ENCODE peak calls at places on chromosome 19, in five cellular contexts. D, E, F, O and A are unnamed samples.

GRCh38 chr19:33376423-33376822 is 2.9 kb downstream of the CEBPG start:
- DNase-seq in E (peak; percentile 95), D (peak; percentile 65), O (peak; percentile 84), F (peak; percentile 73), A (peak; percentile 82)

GRCh38 chr19:51063664-51064063 is 1.2 kb downstream of the KLK13 start:
- DNase-seq in O (no peak), F (no peak), E (no peak), D (no peak), A (no peak)

GRCh38 chr19:50192463-50193211 is 10.8 kb upstream of the MYH14 start:
- DNase-seq in O (no peak), F (no peak), D (no peak), E (no peak), A (no peak)

GRCh38 chr19:34208485-34208884 is 36.2 kb downstream of the LSM14A start:
- DNase-seq in E (no peak), F (no peak), D (no peak), O (no peak), A (no peak)

GRCh38 chr19:16588089-16588823 is 16.0 kb upstream of the SLC35E1 start:
- DNase-seq in E (peak; percentile 47), F (peak; percentile 19), O (no peak), D (peak; percentile 40), A (no peak)

GRCh38 chr19:34555447-34555846 is 73.9 kb downstream of the WTIP start:
- DNase-seq in F (peak; percentile 9), O (no peak), D (no peak), E (no peak), A (no peak)

GRCh38 chr19:16957151-16957662 is 68.4 kb downstream of the F2RL3 start:
- DNase-seq in D (no peak), F (peak; percentile 5), O (peak; percentile 45), E (peak; percentile 21), A (no peak)

GRCh38 chr19:55368106-55368505 is 2.2 kb downstream of the IL11 start:
- DNase-seq in O (no peak), E (no peak), D (no peak), F (no peak), A (no peak)

GRCh38 chr19:38676023-38676877 is 28.8 kb downstream of the ACTN4 start:
- DNase-seq in D (no peak), O (no peak), F (peak; percentile 66), E (no peak), A (no peak)
- H3K4me1 ChIP-seq in D (peaks cover 92% of the 10 kb centered on the region), O (peaks cover 96% of the 10 kb centered on the region), F (peaks cover 72% of the 10 kb centered on the region), E (peaks cover 16% of the 10 kb centered on the region), A (peaks cover 84% of the 10 kb centered on the region)

DNA sequence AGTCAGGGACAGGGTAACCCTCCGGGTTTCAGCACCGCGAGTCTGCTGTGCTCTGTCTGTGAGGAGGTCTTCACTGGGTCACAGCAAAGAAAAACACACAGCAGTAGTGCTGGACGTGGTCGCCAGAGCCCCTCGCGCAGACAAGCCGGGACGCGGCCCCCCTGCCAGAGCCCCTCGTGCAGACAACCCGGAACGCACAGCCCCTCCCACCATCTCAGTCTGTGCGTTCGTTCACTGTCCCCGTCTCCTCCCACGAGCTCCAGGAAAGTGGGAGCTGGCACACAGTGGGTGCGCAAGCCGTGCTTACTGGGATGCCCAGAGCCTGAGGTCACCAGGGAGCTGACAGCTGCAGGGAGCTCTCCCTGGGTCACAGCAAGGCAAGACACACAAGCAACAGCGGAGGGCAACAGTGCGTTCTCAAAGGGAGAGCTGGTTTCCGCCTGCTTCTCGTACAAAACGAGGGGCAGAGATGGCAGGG is 3.2 kb upstream of the PLPP2 start:
- DNase-seq in E (no peak), D (no peak), O (no peak), F (no peak), A (no peak)
- H3K4me3 ChIP-seq in E (no peak overlapping the region), D (no peak overlapping the region), O (no peak overlapping the region), F (no peak overlapping the region), A (no peak overlapping the region)

GRCh38 chr19:1422360-1422759 is 15.0 kb downstream of the DAZAP1 start:
- DNase-seq in F (no peak), E (no peak), D (no peak), O (no peak), A (no peak)

GRCh38 chr19:1422943-1423342 is 15.3 kb upstream of the RPS15 start:
- DNase-seq in O (no peak), D (no peak), F (no peak), E (no peak), A (no peak)

GRCh38 chr19:1421218-1421957 is 14.0 kb downstream of the DAZAP1 start:
- DNase-seq in O (no peak), E (no peak), D (no peak), F (no peak), A (no peak)

GRCh38 chr19:1420590-1420989 is 13.2 kb downstream of the DAZAP1 start:
- DNase-seq in F (no peak), O (no peak), E (no peak), D (no peak), A (no peak)

GRCh38 chr19:1421958-1422305 is 14.5 kb downstream of the DAZAP1 start:
- DNase-seq in O (no peak), D (no peak), F (no peak), E (no peak), A (no peak)
- H3K4me1 ChIP-seq in O (peaks cover 14% of the 10 kb centered on the region), D (peaks cover 23% of the 10 kb centered on the region), F (peaks cover 24% of the 10 kb centered on the region), E (no peaks in the 10 kb centered on the region), A (no peaks in the 10 kb centered on the region)

GRCh38 chr19:20611866-20612265 is 46.3 kb upstream of the ZNF737 start:
- DNase-seq in D (no peak), F (no peak), O (no peak), E (no peak), A (no peak)

GRCh38 chr19:20616071-20616470 is 45.3 kb downstream of the ZNF626 start:
- DNase-seq in F (no peak), E (no peak), O (no peak), D (no peak), A (no peak)

GRCh38 chr19:20607943-20608342 is 42.4 kb upstream of the ZNF737 start:
- DNase-seq in D (no peak), F (no peak), O (no peak), E (no peak), A (no peak)

DNA sequence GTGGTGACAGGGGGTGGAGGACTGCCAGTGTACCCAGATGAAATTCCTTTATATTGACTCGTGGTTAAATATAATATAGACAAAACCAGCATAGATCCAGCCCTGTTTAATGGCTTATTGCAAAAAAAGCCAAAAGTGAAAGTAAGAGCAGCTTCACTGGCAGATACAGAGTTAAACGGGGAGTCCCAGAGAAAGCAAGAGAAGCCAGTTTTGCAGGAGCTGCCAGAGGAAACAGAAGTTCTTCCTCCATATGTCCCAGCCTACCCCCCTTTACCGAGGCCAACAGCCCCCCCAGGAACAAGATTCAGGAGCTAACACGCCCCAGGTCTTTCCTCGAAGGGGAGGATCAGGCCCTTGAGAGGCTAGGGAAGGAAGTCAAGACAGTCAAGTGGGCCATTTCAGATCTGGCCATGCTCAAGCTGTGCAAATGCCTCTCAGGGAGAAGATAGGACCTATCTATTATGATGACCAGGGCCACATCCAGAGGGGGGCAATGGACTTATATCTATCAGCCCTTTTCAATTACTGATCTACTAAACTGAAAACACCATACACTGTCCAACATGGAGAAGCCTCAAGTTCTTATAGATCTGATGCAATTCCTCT is 47.2 kb upstream of the ZNF737 start:
- DNase-seq in F (peak; percentile 4), O (no peak), E (no peak), D (no peak), A (no peak)
- H3K4me3 ChIP-seq in F (peak overlapping the region; percentile 38), O (peak overlapping the region; percentile 26), E (no peak overlapping the region), D (no peak overlapping the region), A (peak overlapping the region; percentile 69)

DNA sequence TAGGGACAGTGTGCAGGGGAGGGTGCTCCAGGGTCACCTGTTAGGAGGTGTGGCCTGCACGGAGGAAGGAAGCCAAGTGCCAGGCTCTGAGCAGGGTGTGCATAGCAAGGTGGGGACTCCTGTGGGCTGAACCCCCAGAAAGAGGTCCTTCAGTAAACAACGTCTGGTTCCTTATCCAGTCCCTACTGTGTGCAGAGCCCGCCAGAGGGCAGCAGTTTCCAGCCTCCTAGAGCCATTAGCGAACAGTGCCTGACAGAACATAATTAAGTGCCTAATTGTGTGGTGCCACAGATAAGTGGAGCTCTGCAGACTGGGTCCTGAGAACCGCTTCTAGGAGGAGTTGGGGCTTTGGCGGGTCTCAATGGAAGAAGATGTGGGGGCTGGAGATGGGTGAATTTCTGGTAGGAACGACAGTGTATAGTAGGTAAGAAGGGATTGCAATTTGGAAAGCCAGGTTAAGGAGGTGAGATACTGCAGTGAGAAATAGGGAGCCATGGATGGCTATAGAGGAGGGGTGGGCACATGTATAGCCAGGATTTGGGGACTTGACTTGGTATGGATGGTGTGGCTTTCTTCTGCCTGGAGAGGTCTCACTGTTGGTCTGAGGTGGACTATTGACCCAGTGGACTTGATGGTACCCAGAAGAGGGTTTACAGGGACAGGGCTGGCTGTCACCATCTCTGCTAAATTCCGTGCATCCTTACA is 323.1 kb downstream of the ZNF536 start:
- DNase-seq in D (no peak), F (no peak), E (no peak), O (no peak), A (no peak)
- H3K4me1 ChIP-seq in D (no peaks in the 10 kb centered on the region), F (no peaks in the 10 kb centered on the region), E (no peaks in the 10 kb centered on the region), O (no peaks in the 10 kb centered on the region), A (no peaks in the 10 kb centered on the region)

DNA sequence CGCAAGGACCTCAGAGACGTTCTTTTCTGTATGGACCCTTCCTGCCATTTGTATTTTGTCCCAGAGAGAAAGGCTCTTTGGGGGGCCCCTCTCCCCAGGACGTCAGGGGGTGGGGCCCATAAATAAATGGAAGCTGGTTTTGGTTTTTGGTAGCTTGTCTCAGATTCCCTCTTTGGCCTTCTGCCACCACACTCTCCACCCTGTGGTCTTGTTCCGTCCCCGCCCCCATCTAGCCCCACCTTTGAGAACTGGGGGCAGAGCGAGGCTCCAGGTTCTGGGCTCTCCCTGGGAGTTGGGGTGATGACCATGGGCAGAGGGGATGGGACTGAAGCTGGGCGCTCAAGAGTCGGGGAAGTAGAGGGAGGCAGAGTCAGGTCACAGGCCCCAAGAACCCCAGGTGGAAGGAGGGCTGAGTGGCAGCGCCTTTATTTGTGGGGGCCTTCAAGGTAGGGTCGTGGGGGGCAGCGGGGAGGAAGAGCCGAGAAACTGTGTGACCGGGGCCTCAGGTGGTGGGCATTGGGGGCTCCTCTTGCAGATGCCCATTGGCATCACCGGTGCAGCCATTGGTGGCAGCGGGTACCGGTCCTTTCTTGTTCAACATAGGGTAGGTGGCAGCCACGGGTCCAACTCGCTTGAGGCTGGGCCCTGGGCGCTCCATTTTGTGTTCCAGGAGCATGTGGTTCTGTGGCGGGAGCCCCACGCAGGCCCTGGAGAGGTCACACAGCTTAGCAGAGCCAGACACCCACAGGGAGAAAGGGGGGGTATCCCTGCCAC is 3.3 kb downstream of the ISYNA1 start:
- DNase-seq in E (no peak), O (no peak), F (no peak), D (no peak), A (no peak)
- H3K4me3 ChIP-seq in E (no peak overlapping the region), O (peak overlapping the region; percentile 57), F (no peak overlapping the region), D (no peak overlapping the region), A (peak overlapping the region; percentile 60)

GRCh38 chr19:1365964-1366695 is 17.6 kb upstream of the NDUFS7 start:
- DNase-seq in D (no peak), E (no peak), O (no peak), F (no peak), A (no peak)
- H3K4me1 ChIP-seq in D (peaks cover 4% of the 10 kb centered on the region), E (no peaks in the 10 kb centered on the region), O (peaks cover 14% of the 10 kb centered on the region), F (peaks cover 10% of the 10 kb centered on the region), A (peaks cover 12% of the 10 kb centered on the region)